ENCODE peak calls at places on chromosomes 11 and 22, in four cellular contexts. One of them, this sample, is unnamed.

GRCh38 chr11:75981546-75981945 is 166.5 kb downstream of the UVRAG start:
- DNase-seq in HepG2: no peak
- DNase-seq in K562: no peak
- DNase-seq in GM12878: no peak
- DNase-seq in this sample: no peak

GRCh38 chr11:121328213-121328966 is 35.8 kb downstream of the SC5D start:
- DNase-seq in HepG2: no peak
- DNase-seq in K562: no peak
- DNase-seq in GM12878: no peak
- DNase-seq in this sample: no peak

GRCh38 chr11:47179655-47179991 is 2.9 kb upstream of the ARFGAP2 start:
- DNase-seq in HepG2: peak
- DNase-seq in K562: peak
- DNase-seq in GM12878: peak
- DNase-seq in this sample: no peak

GRCh38 chr11:13596601-13597000 is 71.9 kb upstream of the FAR1 start:
- DNase-seq in HepG2: no peak
- DNase-seq in K562: no peak
- DNase-seq in GM12878: no peak
- DNase-seq in this sample: no peak

GRCh38 chr11:102421262-102421661 is 31.3 kb downstream of the TMEM123 start:
- DNase-seq in HepG2: no peak
- DNase-seq in K562: no peak
- DNase-seq in GM12878: no peak
- DNase-seq in this sample: no peak

GRCh38 chr11:46278387-46279173 is 1.1 kb downstream of the CREB3L1 start:
- DNase-seq in HepG2: no peak
- DNase-seq in K562: peak
- DNase-seq in GM12878: no peak
- DNase-seq in this sample: no peak

GRCh38 chr22:31139066-31139465 is 1.2 kb downstream of the PLA2G3 start:
- DNase-seq in HepG2: no peak
- DNase-seq in K562: no peak
- DNase-seq in GM12878: no peak
- DNase-seq in this sample: no peak

GRCh38 chr11:9095421-9095820 is 4.0 kb upstream of the SCUBE2 start:
- DNase-seq in HepG2: no peak
- DNase-seq in K562: no peak
- DNase-seq in GM12878: no peak
- DNase-seq in this sample: no peak

GRCh38 chr22:32106930-32107329 is 52.2 kb downstream of the C22orf42 start:
- DNase-seq in HepG2: no peak
- DNase-seq in K562: no peak
- DNase-seq in GM12878: no peak
- DNase-seq in this sample: no peak

GRCh38 chr11:70810131-70810530 is 411.8 kb downstream of the CTTN start:
- DNase-seq in HepG2: no peak
- DNase-seq in K562: no peak
- DNase-seq in GM12878: no peak
- DNase-seq in this sample: no peak

GRCh38 chr22:31350410-31350863 is 4.3 kb upstream of the PATZ1 start:
- DNase-seq in HepG2: peak
- DNase-seq in K562: peak
- DNase-seq in GM12878: no peak
- DNase-seq in this sample: no peak

GRCh38 chr11:123525072-123525471 is 95.0 kb downstream of the GRAMD1B start:
- DNase-seq in HepG2: no peak
- DNase-seq in K562: no peak
- DNase-seq in GM12878: no peak
- DNase-seq in this sample: no peak

GRCh38 chr22:17102297-17102667 is 17.5 kb downstream of the IL17RA start:
- DNase-seq in HepG2: no peak
- DNase-seq in K562: peak
- DNase-seq in GM12878: no peak
- DNase-seq in this sample: no peak

GRCh38 chr22:38108561-38109319 is 1.7 kb downstream of the BAIAP2L2 start:
- DNase-seq in HepG2: no peak
- DNase-seq in K562: no peak
- DNase-seq in GM12878: no peak
- DNase-seq in this sample: no peak

GRCh38 chr22:32698926-32699619 is 102.4 kb upstream of the TIMP3 start:
- DNase-seq in HepG2: no peak
- DNase-seq in K562: no peak
- DNase-seq in GM12878: no peak
- DNase-seq in this sample: no peak

GRCh38 chr11:130448416-130449068 is at the start of gene ADAMTS15:
- DNase-seq in HepG2: peak
- DNase-seq in K562: no peak
- DNase-seq in GM12878: no peak
- DNase-seq in this sample: peak

GRCh38 chr22:25668437-25668836 is 73.6 kb upstream of the MYO18B start:
- DNase-seq in HepG2: peak
- DNase-seq in K562: no peak
- DNase-seq in GM12878: no peak
- DNase-seq in this sample: no peak

GRCh38 chr22:37018815-37019308 is 385 bp downstream of the TST start:
- DNase-seq in HepG2: peak
- DNase-seq in K562: no peak
- DNase-seq in GM12878: no peak
- DNase-seq in this sample: no peak

GRCh38 chr11:118194835-118195627 is 18.6 kb upstream of the SCN2B start:
- DNase-seq in HepG2: peak
- DNase-seq in K562: no peak
- DNase-seq in GM12878: no peak
- DNase-seq in this sample: no peak

GRCh38 chr11:117913736-117914397 is 15.3 kb downstream of the TMPRSS13 start:
- DNase-seq in HepG2: no peak
- DNase-seq in K562: no peak
- DNase-seq in GM12878: no peak
- DNase-seq in this sample: no peak

GRCh38 chr11:117986981-117987495 is 844 bp downstream of the IL10RA start:
- DNase-seq in HepG2: no peak
- DNase-seq in K562: no peak
- DNase-seq in GM12878: peak
- DNase-seq in this sample: no peak

GRCh38 chr11:2791139-2791520 is 91.3 kb upstream of the KCNQ1OT1 start:
- DNase-seq in HepG2: no peak
- DNase-seq in K562: no peak
- DNase-seq in GM12878: no peak
- DNase-seq in this sample: no peak

GRCh38 chr11:117861151-117862018 is 15.1 kb downstream of the FXYD6 start:
- DNase-seq in HepG2: no peak
- DNase-seq in K562: peak
- DNase-seq in GM12878: no peak
- DNase-seq in this sample: no peak

GRCh38 chr11:109309153-109309552 is 112.8 kb upstream of the C11orf87 start:
- DNase-seq in HepG2: no peak
- DNase-seq in K562: no peak
- DNase-seq in GM12878: no peak
- DNase-seq in this sample: no peak

GRCh38 chr11:95152878-95153856 is 63.5 kb downstream of the ENDOD1 start:
- DNase-seq in HepG2: no peak
- DNase-seq in K562: peak
- DNase-seq in GM12878: peak
- DNase-seq in this sample: no peak

GRCh38 chr22:20093437-20093836 is 13.4 kb downstream of the DGCR8 start:
- DNase-seq in HepG2: no peak
- DNase-seq in K562: no peak
- DNase-seq in GM12878: no peak
- DNase-seq in this sample: no peak

GRCh38 chr11:85299247-85299646 is 327.9 kb downstream of the DLG2 start:
- DNase-seq in HepG2: no peak
- DNase-seq in K562: no peak
- DNase-seq in GM12878: no peak
- DNase-seq in this sample: no peak

GRCh38 chr11:123137496-123138270 is 57.4 kb downstream of the CLMP start:
- DNase-seq in HepG2: no peak
- DNase-seq in K562: no peak
- DNase-seq in GM12878: no peak
- DNase-seq in this sample: no peak

GRCh38 chr11:60570970-60571369 is 55.8 kb downstream of the MS4A13 start:
- DNase-seq in HepG2: no peak
- DNase-seq in K562: no peak
- DNase-seq in GM12878: peak
- DNase-seq in this sample: no peak

GRCh38 chr11:79939111-79939510 is 498.3 kb upstream of the TENM4 start:
- DNase-seq in HepG2: no peak
- DNase-seq in K562: no peak
- DNase-seq in GM12878: no peak
- DNase-seq in this sample: no peak

GRCh38 chr22:38694945-38695344 is 5.8 kb downstream of the JOSD1 start:
- DNase-seq in HepG2: no peak
- DNase-seq in K562: no peak
- DNase-seq in GM12878: no peak
- DNase-seq in this sample: no peak

GRCh38 chr11:124943242-124943641 is 7.4 kb upstream of the HEPACAM start:
- DNase-seq in HepG2: peak
- DNase-seq in K562: no peak
- DNase-seq in GM12878: no peak
- DNase-seq in this sample: no peak

GRCh38 chr11:1943977-1944376 is 3.2 kb upstream of the MRPL23 start:
- DNase-seq in HepG2: no peak
- DNase-seq in K562: no peak
- DNase-seq in GM12878: no peak
- DNase-seq in this sample: no peak

GRCh38 chr22:37496651-37497599 is 10.7 kb upstream of the MFNG start:
- DNase-seq in HepG2: no peak
- DNase-seq in K562: peak
- DNase-seq in GM12878: no peak
- DNase-seq in this sample: no peak

GRCh38 chr22:32661737-32662586 is 139.5 kb upstream of the TIMP3 start:
- DNase-seq in HepG2: no peak
- DNase-seq in K562: no peak
- DNase-seq in GM12878: no peak
- DNase-seq in this sample: no peak

GRCh38 chr22:42075277-42075676 is 1.2 kb downstream of the PHETA2 start:
- DNase-seq in HepG2: no peak
- DNase-seq in K562: no peak
- DNase-seq in GM12878: no peak
- DNase-seq in this sample: no peak
- H3K9ac ChIP-seq in HepG2: no peak
- H3K9ac ChIP-seq in K562: no peak
- H3K9ac ChIP-seq in GM12878: no peak
- H3K9ac ChIP-seq in this sample: no peak

DNA sequence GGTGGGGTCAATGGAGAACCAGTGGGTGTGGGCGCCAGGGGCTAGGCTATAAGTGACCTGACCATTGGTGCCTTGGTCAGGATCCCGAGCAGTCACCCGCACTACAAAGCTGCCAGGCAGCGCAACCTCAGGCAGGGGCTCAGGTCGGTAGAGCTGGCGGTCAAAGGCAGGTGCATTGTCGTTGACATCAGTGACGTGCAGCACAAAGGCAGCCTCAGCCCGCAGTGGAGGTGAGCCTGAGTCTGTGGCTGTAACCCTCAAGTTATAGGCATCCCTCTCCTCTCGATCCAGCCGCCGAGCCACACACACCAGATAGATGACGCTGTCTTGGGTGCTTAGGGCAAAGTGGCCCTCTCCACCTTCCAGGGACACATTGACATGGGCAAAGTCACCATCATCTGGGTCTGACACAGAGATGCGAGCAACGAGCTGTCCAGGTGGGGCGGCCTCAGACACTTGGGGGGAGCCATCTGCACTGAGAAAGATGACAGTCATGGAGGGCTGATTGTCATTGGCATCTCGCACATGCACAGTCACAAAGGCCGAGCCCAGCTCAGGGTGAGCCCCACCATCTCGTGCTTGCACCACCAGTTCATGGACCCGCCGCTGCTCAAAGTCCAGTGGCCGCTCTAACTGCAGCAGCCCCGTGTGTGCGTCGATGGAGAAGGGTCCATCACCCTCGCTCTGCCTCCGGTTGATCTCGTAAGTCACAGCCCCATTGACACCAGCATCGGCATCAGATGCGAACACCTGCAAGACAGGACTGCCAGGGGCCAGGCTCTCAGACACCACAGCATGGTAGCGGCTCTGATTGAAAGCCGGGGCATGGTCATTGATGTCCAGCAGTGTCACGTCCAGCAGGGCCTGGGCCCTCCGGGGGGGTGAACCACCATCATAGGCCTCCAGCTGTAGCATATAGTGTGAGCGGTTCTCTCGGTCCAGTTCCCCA is 15.3 kb downstream of the DCHS1 start:
- DNase-seq in HepG2: no peak
- DNase-seq in K562: no peak
- DNase-seq in GM12878: no peak
- DNase-seq in this sample: no peak
- TF ChIP-seq CEBPB in HepG2: no peak
- TF ChIP-seq CEBPB in K562: no peak
- TF ChIP-seq CEBPB in GM12878: no peak
- TF ChIP-seq CEBPB in this sample: no peak

GRCh38 chr11:412641-413119 is 2.1 kb downstream of the SIGIRR start:
- DNase-seq in HepG2: no peak
- DNase-seq in K562: no peak
- DNase-seq in GM12878: no peak
- DNase-seq in this sample: no peak
- TF ChIP-seq REST in HepG2: no peak
- TF ChIP-seq REST in K562: no peak
- TF ChIP-seq REST in GM12878: no peak
- TF ChIP-seq REST in this sample: no peak

DNA sequence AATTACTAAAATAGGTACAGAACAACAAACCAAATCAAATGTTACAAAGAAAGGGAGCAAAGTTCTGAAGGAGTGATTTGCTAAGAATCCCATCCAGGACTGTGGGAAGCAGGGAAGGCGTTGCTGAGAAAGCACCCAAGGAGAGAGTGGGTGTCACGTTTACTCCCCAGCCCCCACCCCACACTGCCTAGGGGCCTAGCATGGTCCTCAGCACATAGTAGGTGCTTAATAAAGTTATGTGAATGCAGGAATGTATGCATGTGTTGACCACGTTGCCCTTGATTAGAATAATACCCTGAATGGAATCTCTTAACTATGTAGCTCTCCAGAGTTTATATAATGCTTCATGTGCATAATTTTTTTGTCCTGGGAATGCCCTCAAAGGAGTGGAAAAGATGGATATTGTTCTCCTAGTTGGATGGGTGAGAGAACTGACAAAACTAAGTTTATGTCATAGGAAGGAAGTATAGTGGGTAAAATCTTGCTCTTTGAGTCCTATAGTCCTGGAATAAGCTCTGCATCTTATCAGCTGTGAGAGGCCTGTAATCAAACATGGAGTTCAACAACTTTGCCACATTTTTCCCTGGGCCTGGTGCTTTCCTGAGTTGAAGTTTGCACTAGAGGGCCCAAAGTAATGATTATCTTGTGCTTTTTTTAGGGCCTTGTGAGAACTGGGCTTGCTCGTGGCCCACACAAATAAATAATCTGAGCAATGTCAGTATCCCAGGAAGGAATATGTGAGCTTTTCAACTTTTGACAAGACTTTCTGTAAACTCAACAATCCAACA is 53.8 kb upstream of the LMO2 start:
- DNase-seq in HepG2: no peak
- DNase-seq in K562: no peak
- DNase-seq in GM12878: no peak
- DNase-seq in this sample: no peak
- H3K9ac ChIP-seq in HepG2: no peak
- H3K9ac ChIP-seq in K562: peak
- H3K9ac ChIP-seq in GM12878: no peak
- H3K9ac ChIP-seq in this sample: no peak

GRCh38 chr11:44780940-44781631 is 54.3 kb downstream of the TSPAN18 start:
- DNase-seq in HepG2: no peak
- DNase-seq in K562: peak
- DNase-seq in GM12878: no peak
- DNase-seq in this sample: no peak
- TF ChIP-seq CEBPB in HepG2: no peak
- TF ChIP-seq CEBPB in K562: peak
- TF ChIP-seq CEBPB in GM12878: no peak
- TF ChIP-seq CEBPB in this sample: no peak

This sample was measured in HCT116.